ENCODE peak calls at places on chromosomes 12 and 14, in nine cellular contexts. H, Z, L, Q, A, Y, P, J and M are unnamed samples.

GRCh38 chr14:95046711-95047681 is 110.3 kb downstream of the DICER1 start:
- DNase-seq in L (peak), P (no peak), Q (no peak), A (no peak), Y (no peak), J (no peak), Z (no peak), H (no peak), M (peak)

GRCh38 chr14:96370528-96370927 is 7.2 kb downstream of the GSKIP start:
- DNase-seq in L (no peak), Y (no peak), Q (no peak), P (no peak), H (no peak), Z (no peak), A (no peak), J (no peak), M (no peak)

GRCh38 chr14:79557309-79557708 is 654.0 kb downstream of the DIO2 start:
- DNase-seq in A (no peak), Y (no peak), Z (no peak), Q (no peak), H (no peak), L (no peak), P (no peak), J (no peak), M (no peak)

GRCh38 chr12:95412826-95413311 is 61.1 kb upstream of the METAP2 start:
- DNase-seq in A (no peak), Q (peak), P (no peak), H (no peak), Z (no peak), Y (no peak), J (peak), L (no peak), M (no peak)

GRCh38 chr14:67806228-67806627 is 10.2 kb downstream of the ZFYVE26 start:
- DNase-seq in A (no peak), L (no peak), Q (peak), J (peak), H (no peak), P (peak), Z (no peak), Y (no peak), M (no peak)

GRCh38 chr12:97886548-97887176 is 424.1 kb downstream of the RMST start:
- DNase-seq in Y (no peak), J (no peak), A (no peak), P (no peak), L (no peak), Q (no peak), H (no peak), Z (no peak), M (no peak)

GRCh38 chr14:77151245-77151644 is 9.7 kb upstream of the ZDHHC22 start:
- DNase-seq in A (no peak), J (peak), P (peak), H (peak), Q (no peak), Z (peak), L (no peak), Y (peak), M (no peak)

GRCh38 chr14:68240388-68240787 is 420.8 kb downstream of the RAD51B start:
- DNase-seq in Y (no peak), J (no peak), H (no peak), P (no peak), Q (no peak), Z (no peak), A (no peak), L (no peak), M (no peak)

GRCh38 chr12:14846042-14846587 is 2.8 kb upstream of the ART4 start:
- DNase-seq in J (no peak), Q (peak), P (peak), A (no peak), Z (peak), H (no peak), Y (no peak), L (no peak), M (no peak)

GRCh38 chr14:57189070-57189469 is 79.6 kb downstream of the EXOC5 start:
- DNase-seq in P (peak), A (no peak), H (peak), Q (no peak), L (no peak), J (peak), Z (no peak), Y (no peak), M (no peak)

GRCh38 chr14:101833045-101833444 is 71.5 kb downstream of the PPP2R5C start:
- DNase-seq in P (no peak), Q (no peak), L (no peak), Z (no peak), Y (no peak), J (no peak), A (peak), H (no peak), M (no peak)

GRCh38 chr14:71532349-71532748 is 399.9 kb upstream of the RGS6 start:
- DNase-seq in P (no peak), A (no peak), Z (no peak), L (no peak), H (peak), Y (no peak), Q (peak), J (peak), M (no peak)

GRCh38 chr12:109951751-109952150 is 44.4 kb downstream of the GIT2 start:
- DNase-seq in J (peak), L (no peak), Y (no peak), Z (no peak), P (no peak), Q (peak), A (peak), H (no peak), M (no peak)

DNA sequence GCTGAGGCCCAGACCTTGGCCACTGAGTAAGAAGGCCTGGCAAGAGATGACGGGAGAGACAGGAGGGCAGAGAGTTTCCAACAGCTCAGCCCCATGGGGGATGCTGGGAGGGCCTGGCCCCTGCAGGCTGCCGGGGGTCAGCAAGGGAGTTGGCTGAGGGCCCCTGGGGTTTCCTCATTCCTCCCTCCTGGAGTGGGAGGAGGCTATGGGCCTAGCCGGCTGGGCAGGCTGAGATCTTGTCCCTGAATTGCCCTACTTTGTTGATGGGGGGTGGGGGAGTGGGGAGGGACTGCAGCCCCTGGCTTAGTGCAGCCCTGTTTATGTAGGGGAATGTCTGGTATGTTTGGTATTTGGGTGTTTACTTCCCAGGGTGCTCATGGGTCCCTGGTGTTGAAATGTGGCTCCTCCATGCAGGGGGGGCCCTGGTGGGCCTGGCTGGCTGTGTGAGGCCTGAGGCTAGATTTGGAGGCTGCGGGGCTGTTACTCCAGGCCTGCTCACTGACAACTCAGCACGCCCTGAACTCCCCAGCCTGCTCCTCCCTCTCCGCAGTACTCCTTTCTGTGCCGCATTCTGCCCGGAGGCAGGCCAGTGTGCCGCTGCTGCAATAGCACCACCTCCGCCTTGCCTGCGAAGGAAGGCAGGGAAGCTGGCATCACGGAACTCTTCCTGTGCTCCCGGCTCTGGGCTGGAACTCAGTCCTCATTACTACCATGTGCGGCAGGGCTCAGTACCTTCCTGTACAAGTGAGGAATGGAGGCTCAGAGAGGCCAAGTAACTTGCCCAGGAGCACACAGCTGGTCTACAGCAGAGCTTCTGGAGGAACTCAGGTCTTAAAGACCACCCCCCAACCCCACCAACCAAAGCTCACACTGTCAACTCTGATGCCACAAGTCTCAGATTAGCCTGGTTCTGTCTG is 25.3 kb downstream of the JDP2 start:
- DNase-seq in P (peak), H (peak), J (peak), Y (no peak), Q (peak), L (peak), Z (peak), A (peak), M (peak)
- TF ChIP-seq CTCF in P (no peak), H (no peak), J (no peak), Y (no peak), Q (no peak), L (no peak), Z (no peak), A (no peak), M (no peak)

DNA sequence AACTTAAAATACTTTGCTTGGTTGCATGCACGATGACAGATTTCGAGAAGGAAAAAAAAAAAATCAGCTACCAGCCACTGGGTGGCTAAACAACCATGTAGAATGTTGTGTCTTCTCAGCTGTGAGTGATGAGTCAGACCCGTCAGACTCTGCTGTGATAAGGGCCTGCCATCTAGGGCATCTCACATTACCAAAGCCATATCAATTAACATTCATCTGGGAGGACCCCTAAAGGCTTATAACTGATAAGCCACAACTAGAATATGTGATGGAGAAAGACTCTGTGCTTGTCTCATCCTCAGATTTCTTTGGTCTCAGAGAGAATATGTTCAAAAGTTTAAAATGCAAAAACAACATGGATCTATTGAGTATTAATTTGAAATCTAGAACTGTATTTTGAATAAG is 111.5 kb downstream of the PAX9 start:
- DNase-seq in J (peak), Z (no peak), Q (peak), P (peak), A (no peak), Y (no peak), L (no peak), H (no peak), M (no peak)
- TF ChIP-seq CTCF in J (peak), Z (no peak), Q (peak), P (peak), A (no peak), Y (peak), L (peak), H (no peak), M (no peak)

GRCh38 chr12:128969480-128970055 is 116.3 kb downstream of the GLT1D1 start:
- DNase-seq in Z (no peak), A (no peak), J (no peak), Y (peak), Q (no peak), P (peak), L (no peak), H (peak), M (peak)
- TF ChIP-seq CTCF in Z (no peak), A (no peak), J (no peak), Y (peak), Q (peak), P (peak), L (peak), H (peak), M (no peak)

GRCh38 chr12:10501031-10501430 is 4.7 kb upstream of the EIF2S3B start:
- DNase-seq in J (peak), Z (peak), Q (no peak), Y (peak), H (no peak), A (no peak), L (no peak), P (peak), M (no peak)
- TF ChIP-seq CTCF in J (peak), Z (no peak), Q (peak), Y (peak), H (no peak), A (no peak), L (peak), P (no peak), M (no peak)

GRCh38 chr12:128798543-128799341 is 25.0 kb downstream of the SLC15A4 start:
- DNase-seq in P (no peak), H (no peak), A (no peak), Z (peak), Q (no peak), L (no peak), J (no peak), Y (no peak), M (no peak)
- TF ChIP-seq CTCF in P (no peak), H (peak), A (no peak), Z (no peak), Q (peak), L (peak), J (no peak), Y (peak), M (peak)

GRCh38 chr14:43539210-43539609 is 967.9 kb downstream of the FSCB start:
- DNase-seq in A (no peak), Y (no peak), P (no peak), Z (no peak), H (peak), J (peak), Q (no peak), L (no peak), M (no peak)
- TF ChIP-seq CTCF in A (no peak), Y (no peak), P (no peak), Z (no peak), H (peak), J (peak), Q (peak), L (peak), M (no peak)

DNA sequence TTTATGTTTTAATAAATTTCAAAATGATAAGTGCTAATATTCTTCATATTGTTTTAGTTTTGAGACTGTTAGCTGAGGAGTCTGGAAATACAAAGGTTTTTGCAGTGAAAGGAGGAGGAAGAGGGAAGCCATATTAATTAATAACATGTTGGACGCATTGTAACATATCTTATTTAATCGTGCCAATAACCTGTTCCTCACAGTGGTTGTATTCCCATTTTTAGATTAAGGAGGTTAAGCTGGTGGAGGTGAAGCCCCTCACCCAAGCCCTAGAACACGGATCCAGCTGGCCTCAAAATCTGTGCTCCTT is 92.4 kb downstream of the EML1 start:
- DNase-seq in L (no peak), P (no peak), Y (no peak), Z (no peak), H (no peak), A (no peak), Q (no peak), J (no peak), M (no peak)
- TF ChIP-seq CTCF in L (no peak), P (no peak), Y (peak), Z (no peak), H (no peak), A (no peak), Q (no peak), J (no peak), M (no peak)

GRCh38 chr14:55756563-55756962 is 176.6 kb downstream of the KTN1 start:
- DNase-seq in H (peak), J (no peak), P (no peak), A (no peak), Y (no peak), L (no peak), Z (no peak), Q (no peak), M (no peak)
- TF ChIP-seq CTCF in H (no peak), J (no peak), P (no peak), A (no peak), Y (no peak), L (no peak), Z (no peak), Q (no peak), M (no peak)

GRCh38 chr14:69673578-69674305 is 62.3 kb downstream of the SUSD6 start:
- DNase-seq in P (no peak), A (no peak), Q (no peak), H (no peak), Z (peak), Y (peak), L (no peak), J (no peak), M (no peak)
- TF ChIP-seq CTCF in P (no peak), A (no peak), Q (no peak), H (no peak), Z (no peak), Y (peak), L (no peak), J (peak), M (no peak)